ENCODE peak calls at places on chromosomes 3 and 15, in six cellular contexts. One of them, this sample, is unnamed.

GRCh38 chr3:4708230-4708629 is 215.1 kb downstream of the ITPR1 start:
- DNase-seq in IMR-90: no peak
- DNase-seq in A549: no peak
- DNase-seq in GM12878: no peak
- DNase-seq in K562: no peak
- DNase-seq in HepG2: no peak
- DNase-seq in this sample: no peak

GRCh38 chr3:23806322-23807160 is 786 bp downstream of the UBE2E1 start:
- DNase-seq in IMR-90: no peak
- DNase-seq in A549: no peak
- DNase-seq in GM12878: no peak
- DNase-seq in K562: peak; percentile 72
- DNase-seq in HepG2: no peak
- DNase-seq in this sample: peak; percentile 41

GRCh38 chr3:148648685-148649352 is 48.9 kb upstream of the AGTR1 start:
- DNase-seq in IMR-90: peak; percentile 74
- DNase-seq in A549: peak; percentile 38
- DNase-seq in GM12878: no peak
- DNase-seq in K562: no peak
- DNase-seq in HepG2: no peak
- DNase-seq in this sample: no peak

GRCh38 chr3:56810912-56811544 is 9.3 kb upstream of the ARHGEF3 start:
- DNase-seq in IMR-90: no peak
- DNase-seq in A549: no peak
- DNase-seq in GM12878: no peak
- DNase-seq in K562: no peak
- DNase-seq in HepG2: no peak
- DNase-seq in this sample: no peak

GRCh38 chr15:68623301-68623892 is 44.6 kb downstream of the CORO2B start:
- DNase-seq in IMR-90: peak; percentile 67
- DNase-seq in A549: no peak
- DNase-seq in GM12878: no peak
- DNase-seq in K562: no peak
- DNase-seq in HepG2: no peak
- DNase-seq in this sample: no peak

GRCh38 chr3:194136519-194137313 is 768 bp downstream of the HES1 start:
- DNase-seq in IMR-90: peak; percentile 81
- DNase-seq in A549: peak; percentile 32
- DNase-seq in GM12878: no peak
- DNase-seq in K562: no peak
- DNase-seq in HepG2: peak; percentile 14
- DNase-seq in this sample: no peak

GRCh38 chr15:31248263-31248662 is 78.4 kb upstream of the KLF13 start:
- DNase-seq in IMR-90: no peak
- DNase-seq in A549: no peak
- DNase-seq in GM12878: no peak
- DNase-seq in K562: no peak
- DNase-seq in HepG2: no peak
- DNase-seq in this sample: no peak

GRCh38 chr15:68730491-68731317 is 90.0 kb downstream of the ANP32A start:
- DNase-seq in IMR-90: peak; percentile 51
- DNase-seq in A549: peak; percentile 68
- DNase-seq in GM12878: no peak
- DNase-seq in K562: no peak
- DNase-seq in HepG2: peak; percentile 21
- DNase-seq in this sample: peak; percentile 56

GRCh38 chr3:12658593-12659058 is 5.3 kb downstream of the RAF1 start:
- DNase-seq in IMR-90: peak; percentile 80
- DNase-seq in A549: no peak
- DNase-seq in GM12878: no peak
- DNase-seq in K562: no peak
- DNase-seq in HepG2: no peak
- DNase-seq in this sample: no peak

GRCh38 chr3:14467723-14468620 is 65.6 kb downstream of the SLC6A6 start:
- DNase-seq in IMR-90: peak; percentile 46
- DNase-seq in A549: peak; percentile 51
- DNase-seq in GM12878: no peak
- DNase-seq in K562: peak; percentile 89
- DNase-seq in HepG2: peak; percentile 8
- DNase-seq in this sample: peak; percentile 85

GRCh38 chr3:124878561-124879394 is 8.4 kb downstream of the ITGB5 start:
- DNase-seq in IMR-90: peak; percentile 95
- DNase-seq in A549: peak; percentile 98
- DNase-seq in GM12878: no peak
- DNase-seq in K562: peak; percentile 38
- DNase-seq in HepG2: peak; percentile 93
- DNase-seq in this sample: no peak

GRCh38 chr3:11719406-11720219 is 75.9 kb upstream of the VGLL4 start:
- DNase-seq in IMR-90: peak; percentile 28
- DNase-seq in A549: peak; percentile 80
- DNase-seq in GM12878: no peak
- DNase-seq in K562: peak; percentile 96
- DNase-seq in HepG2: peak; percentile 73
- DNase-seq in this sample: peak; percentile 86

GRCh38 chr15:85403745-85404144 is 23.3 kb downstream of the AKAP13 start:
- DNase-seq in IMR-90: peak; percentile 59
- DNase-seq in A549: no peak
- DNase-seq in GM12878: no peak
- DNase-seq in K562: no peak
- DNase-seq in HepG2: no peak
- DNase-seq in this sample: no peak

GRCh38 chr3:118912188-118912587 is 122.5 kb downstream of the IGSF11 start:
- DNase-seq in IMR-90: no peak
- DNase-seq in A549: no peak
- DNase-seq in GM12878: no peak
- DNase-seq in K562: no peak
- DNase-seq in HepG2: no peak
- DNase-seq in this sample: no peak

GRCh38 chr3:133935843-133936825 is 40.5 kb upstream of the RAB6B start:
- DNase-seq in IMR-90: no peak
- DNase-seq in A549: no peak
- DNase-seq in GM12878: no peak
- DNase-seq in K562: no peak
- DNase-seq in HepG2: no peak
- DNase-seq in this sample: no peak

GRCh38 chr3:133939496-133939835 is 43.8 kb upstream of the RAB6B start:
- DNase-seq in IMR-90: no peak
- DNase-seq in A549: no peak
- DNase-seq in GM12878: no peak
- DNase-seq in K562: no peak
- DNase-seq in HepG2: no peak
- DNase-seq in this sample: no peak

GRCh38 chr3:133938770-133939495 is 43.3 kb upstream of the RAB6B start:
- DNase-seq in IMR-90: peak; percentile 23
- DNase-seq in A549: no peak
- DNase-seq in GM12878: no peak
- DNase-seq in K562: no peak
- DNase-seq in HepG2: no peak
- DNase-seq in this sample: no peak

GRCh38 chr3:133937061-133937686 is 41.5 kb upstream of the RAB6B start:
- DNase-seq in IMR-90: no peak
- DNase-seq in A549: no peak
- DNase-seq in GM12878: no peak
- DNase-seq in K562: no peak
- DNase-seq in HepG2: no peak
- DNase-seq in this sample: no peak

GRCh38 chr3:133937756-133938601 is 42.3 kb upstream of the RAB6B start:
- DNase-seq in IMR-90: peak; percentile 70
- DNase-seq in A549: no peak
- DNase-seq in GM12878: no peak
- DNase-seq in K562: no peak
- DNase-seq in HepG2: no peak
- DNase-seq in this sample: no peak
- TF ChIP-seq BHLHE40 in IMR-90: no peak
- TF ChIP-seq BHLHE40 in A549: no peak
- TF ChIP-seq BHLHE40 in GM12878: no peak
- TF ChIP-seq BHLHE40 in K562: no peak
- TF ChIP-seq BHLHE40 in HepG2: no peak
- TF ChIP-seq BHLHE40 in this sample: no peak

DNA sequence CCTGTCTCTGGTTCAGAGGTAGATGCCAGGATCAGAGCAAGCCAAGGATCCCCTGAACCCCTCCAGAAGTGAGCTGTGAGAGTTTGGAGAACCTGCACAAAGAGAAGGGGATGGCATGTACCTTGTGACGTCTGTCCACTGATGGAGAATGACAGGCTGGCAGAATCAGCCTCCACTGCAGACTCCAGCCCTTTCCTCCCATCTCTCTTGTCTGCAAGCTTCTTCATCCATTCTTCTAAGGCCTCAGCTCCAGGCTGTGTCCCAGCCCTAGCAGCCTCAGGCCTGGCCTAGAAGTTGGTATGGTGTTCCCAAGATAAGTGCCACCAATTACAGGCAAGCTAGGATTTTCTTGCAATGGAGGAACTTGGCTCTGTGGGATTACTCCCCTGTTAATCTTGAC is 8.6 kb downstream of the GALNT15 start:
- DNase-seq in IMR-90: no peak
- DNase-seq in A549: no peak
- DNase-seq in GM12878: no peak
- DNase-seq in K562: no peak
- DNase-seq in HepG2: no peak
- DNase-seq in this sample: no peak
- TF ChIP-seq BHLHE40 in IMR-90: no peak
- TF ChIP-seq BHLHE40 in A549: no peak
- TF ChIP-seq BHLHE40 in GM12878: no peak
- TF ChIP-seq BHLHE40 in K562: no peak
- TF ChIP-seq BHLHE40 in HepG2: no peak
- TF ChIP-seq BHLHE40 in this sample: no peak

DNA sequence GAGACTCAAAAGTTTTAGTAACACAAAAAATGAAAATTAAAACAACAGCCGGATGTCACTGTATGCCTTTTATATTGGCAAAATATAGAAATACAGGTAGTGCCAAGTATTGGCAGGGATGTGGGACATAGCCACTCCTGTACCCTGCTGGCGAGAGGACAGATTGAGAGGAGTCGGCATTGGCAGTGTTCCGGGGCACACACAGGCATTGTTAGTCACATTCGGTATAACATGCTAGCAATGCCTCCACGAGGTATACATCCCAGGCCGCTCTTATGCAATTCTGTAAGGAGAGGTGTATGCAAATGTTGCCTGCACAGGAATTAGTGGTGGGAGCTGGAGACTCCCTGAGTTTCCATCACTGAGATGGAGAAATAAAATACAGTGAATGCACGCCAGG is 99.4 kb upstream of the DLG1 start:
- DNase-seq in IMR-90: no peak
- DNase-seq in A549: no peak
- DNase-seq in GM12878: no peak
- DNase-seq in K562: no peak
- DNase-seq in HepG2: no peak
- DNase-seq in this sample: no peak
- TF ChIP-seq BHLHE40 in IMR-90: no peak
- TF ChIP-seq BHLHE40 in A549: no peak
- TF ChIP-seq BHLHE40 in GM12878: no peak
- TF ChIP-seq BHLHE40 in K562: no peak
- TF ChIP-seq BHLHE40 in HepG2: no peak
- TF ChIP-seq BHLHE40 in this sample: no peak

GRCh38 chr15:54045397-54045796 is 67.2 kb downstream of the UNC13C start:
- DNase-seq in IMR-90: no peak
- DNase-seq in A549: no peak
- DNase-seq in GM12878: no peak
- DNase-seq in K562: no peak
- DNase-seq in HepG2: no peak
- DNase-seq in this sample: no peak
- TF ChIP-seq BHLHE40 in IMR-90: no peak
- TF ChIP-seq BHLHE40 in A549: no peak
- TF ChIP-seq BHLHE40 in GM12878: no peak
- TF ChIP-seq BHLHE40 in K562: no peak
- TF ChIP-seq BHLHE40 in HepG2: no peak
- TF ChIP-seq BHLHE40 in this sample: no peak

DNA sequence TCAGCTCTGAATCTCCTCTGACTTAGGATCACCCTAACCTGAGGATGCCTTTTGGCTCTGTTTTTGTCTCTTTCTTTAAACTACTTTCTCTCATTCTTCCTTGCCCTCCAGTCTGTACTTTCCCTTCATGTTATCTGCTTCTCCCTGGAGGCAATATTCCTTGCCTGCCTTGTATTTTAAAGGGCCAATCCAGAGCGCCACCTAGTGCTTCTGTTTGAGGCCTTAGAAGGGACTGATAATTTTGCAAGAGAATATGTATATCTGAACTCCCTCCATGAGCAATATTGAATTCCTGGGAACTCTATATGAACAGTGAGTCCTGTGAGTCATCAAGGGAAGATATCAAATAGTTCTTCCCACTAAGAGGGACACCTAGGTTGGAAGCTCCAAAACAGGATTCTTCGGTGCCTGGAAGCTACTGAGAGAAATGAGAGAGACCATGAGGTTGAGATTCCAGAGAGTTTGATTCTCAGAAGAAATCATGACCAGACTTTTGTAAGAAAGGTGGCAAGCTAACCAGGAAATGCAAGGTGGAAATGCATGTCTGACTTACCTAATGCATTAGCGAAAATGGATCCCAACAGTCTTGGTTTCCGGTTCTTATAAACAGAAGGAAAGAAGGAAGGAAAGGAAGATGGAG is 203.8 kb upstream of the CD96 start:
- DNase-seq in IMR-90: peak; percentile 86
- DNase-seq in A549: peak; percentile 73
- DNase-seq in GM12878: no peak
- DNase-seq in K562: no peak
- DNase-seq in HepG2: peak; percentile 62
- DNase-seq in this sample: peak; percentile 39
- TF ChIP-seq BHLHE40 in IMR-90: no peak
- TF ChIP-seq BHLHE40 in A549: no peak
- TF ChIP-seq BHLHE40 in GM12878: no peak
- TF ChIP-seq BHLHE40 in K562: no peak
- TF ChIP-seq BHLHE40 in HepG2: no peak
- TF ChIP-seq BHLHE40 in this sample: no peak

DNA sequence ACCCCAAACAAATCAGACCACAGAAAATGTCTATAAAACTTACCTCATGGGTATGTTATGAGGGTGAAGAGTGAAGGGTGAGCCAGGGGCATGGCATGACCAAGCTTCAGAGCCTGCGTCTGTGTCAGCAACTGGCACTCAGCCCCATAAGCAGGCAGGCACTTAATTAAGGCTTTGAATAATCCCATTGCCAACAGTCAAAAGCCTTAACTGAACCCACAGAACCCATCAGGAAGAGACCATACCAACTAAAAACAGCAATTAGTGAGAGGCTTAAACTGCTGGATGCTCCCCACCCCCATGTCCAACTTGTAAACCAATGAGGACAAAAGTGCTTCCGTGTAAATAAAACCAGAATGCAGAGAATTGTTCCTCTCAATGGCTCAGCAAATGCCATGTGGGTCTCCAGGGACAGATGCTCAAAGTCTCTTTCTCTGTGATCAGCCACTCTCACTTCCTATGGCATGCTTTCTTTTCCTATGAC is 126.0 kb downstream of the MYLK start:
- DNase-seq in IMR-90: peak; percentile 65
- DNase-seq in A549: peak; percentile 31
- DNase-seq in GM12878: no peak
- DNase-seq in K562: no peak
- DNase-seq in HepG2: peak; percentile 89
- DNase-seq in this sample: no peak
- TF ChIP-seq BHLHE40 in IMR-90: no peak
- TF ChIP-seq BHLHE40 in A549: no peak
- TF ChIP-seq BHLHE40 in GM12878: no peak
- TF ChIP-seq BHLHE40 in K562: no peak
- TF ChIP-seq BHLHE40 in HepG2: no peak
- TF ChIP-seq BHLHE40 in this sample: no peak

GRCh38 chr15:37756407-37756806 is 178.0 kb upstream of the TMCO5A start:
- DNase-seq in IMR-90: no peak
- DNase-seq in A549: no peak
- DNase-seq in GM12878: no peak
- DNase-seq in K562: no peak
- DNase-seq in HepG2: no peak
- DNase-seq in this sample: no peak
- TF ChIP-seq BHLHE40 in IMR-90: no peak
- TF ChIP-seq BHLHE40 in A549: no peak
- TF ChIP-seq BHLHE40 in GM12878: no peak
- TF ChIP-seq BHLHE40 in K562: no peak
- TF ChIP-seq BHLHE40 in HepG2: no peak
- TF ChIP-seq BHLHE40 in this sample: no peak

This sample was measured in HEK293T.